ENCODE peak calls at places on chromosomes 2 and 18, in four cellular contexts. J is Caki2, B is left lobe of liver, Q is hippocampal formation. Z is an unnamed sample.
A peak's percentile ranks its signal among the peaks of the same experiment; 100 is the strongest.

GRCh38 chr2:230685165-230685560 is 27.5 kb upstream of the CAB39 start:
- DNase-seq in J (no peak), B (no peak), Q (no peak), Z (no peak)

GRCh38 chr2:203891474-203891873 is 23.9 kb downstream of the CTLA4 start:
- DNase-seq in J (no peak), B (no peak), Q (no peak), Z (no peak)

GRCh38 chr2:108145551-108145950 is 94.2 kb upstream of the SULT1C3 start:
- DNase-seq in J (no peak), B (no peak), Q (no peak), Z (no peak)

GRCh38 chr2:45820048-45820447 is 168.6 kb downstream of the PRKCE start:
- DNase-seq in J (no peak), B (no peak), Q (no peak), Z (no peak)

GRCh38 chr2:38907743-38908562 is 18.3 kb downstream of the ARHGEF33 start:
- DNase-seq in J (peak; percentile 7), B (no peak), Q (no peak), Z (no peak)

GRCh38 chr18:30177056-30177455 is 865.5 kb downstream of the DSC3 start:
- DNase-seq in J (no peak), B (no peak), Q (no peak), Z (peak; percentile 39)

GRCh38 chr2:10283106-10284062 is 19.3 kb upstream of the HPCAL1 start:
- DNase-seq in J (peak; percentile 97), B (no peak), Q (no peak), Z (peak; percentile 93)

GRCh38 chr2:181124499-181124898 is 144.1 kb downstream of the UBE2E3 start:
- DNase-seq in J (no peak), B (no peak), Q (no peak), Z (no peak)

GRCh38 chr2:26809876-26810577 is 24.2 kb downstream of the CENPA start:
- DNase-seq in J (no peak), B (no peak), Q (peak; percentile 6), Z (no peak)

GRCh38 chr2:100984892-100985307 is 17.2 kb upstream of the RPL31 start:
- DNase-seq in J (peak; percentile 64), B (peak; percentile 72), Q (peak; percentile 50), Z (peak; percentile 51)

GRCh38 chr2:240423788-240424191 is 11.7 kb upstream of the GPC1 start:
- DNase-seq in J (no peak), B (peak; percentile 38), Q (no peak), Z (no peak)

GRCh38 chr2:222753251-222753824 is 81.9 kb downstream of the MOGAT1 start:
- DNase-seq in J (no peak), B (peak; percentile 65), Q (no peak), Z (no peak)

GRCh38 chr18:80249217-80250093 is 2.1 kb upstream of the PARD6G start:
- DNase-seq in J (no peak), B (no peak), Q (no peak), Z (no peak)

GRCh38 chr2:234463626-234464290 is 33.1 kb downstream of the ARL4C start:
- DNase-seq in J (no peak), B (no peak), Q (no peak), Z (no peak)

GRCh38 chr2:201262718-201263117 is 2.4 kb downstream of the CASP8 start:
- DNase-seq in J (no peak), B (no peak), Q (no peak), Z (no peak)

GRCh38 chr2:109381327-109381820 is 232.4 kb downstream of the SEPTIN10 start:
- DNase-seq in J (no peak), B (peak; percentile 30), Q (no peak), Z (no peak)

GRCh38 chr2:175568109-175568730 is 386.7 kb upstream of the ATP5MC3 start:
- DNase-seq in J (no peak), B (no peak), Q (no peak), Z (no peak)

GRCh38 chr2:120445431-120446143 is 99.7 kb downstream of the INHBB start:
- DNase-seq in J (peak; percentile 82), B (no peak), Q (no peak), Z (peak; percentile 39)

GRCh38 chr2:79585701-79586428 is 73.0 kb downstream of the CTNNA2 start:
- DNase-seq in J (peak; percentile 26), B (no peak), Q (no peak), Z (peak; percentile 87)

GRCh38 chr2:109255594-109255993 is 126.6 kb downstream of the SH3RF3 start:
- DNase-seq in J (no peak), B (no peak), Q (peak; percentile 47), Z (no peak)

GRCh38 chr2:102289129-102289528 is 22.2 kb upstream of the IL1RL1 start:
- DNase-seq in J (no peak), B (no peak), Q (no peak), Z (no peak)

GRCh38 chr2:190482441-190482840 is 52.1 kb downstream of the NEMP2 start:
- DNase-seq in J (no peak), B (no peak), Q (no peak), Z (no peak)

GRCh38 chr18:48667276-48668254 is 128.7 kb downstream of the CTIF start:
- DNase-seq in J (peak; percentile 51), B (peak; percentile 30), Q (no peak), Z (peak; percentile 18)

GRCh38 chr2:11134349-11134748 is 20.9 kb upstream of the SLC66A3 start:
- DNase-seq in J (no peak), B (no peak), Q (no peak), Z (no peak)

GRCh38 chr2:3377279-3377611 is 373 bp downstream of the EIPR1 start:
- DNase-seq in J (no peak), B (no peak), Q (peak; percentile 47), Z (peak; percentile 42)

GRCh38 chr2:73982140-73982617 is 2.5 kb upstream of the TET3 start:
- DNase-seq in J (no peak), B (no peak), Q (no peak), Z (no peak)

GRCh38 chr2:205785507-205786222 is 103.4 kb downstream of the NRP2 start:
- DNase-seq in J (no peak), B (no peak), Q (no peak), Z (no peak)

GRCh38 chr2:238850096-238850495 is 2.2 kb downstream of the TWIST2 start:
- DNase-seq in J (no peak), B (no peak), Q (no peak), Z (no peak)

GRCh38 chr2:232538671-232539070 is 821 bp upstream of the CHRNG start:
- DNase-seq in J (no peak), B (no peak), Q (no peak), Z (no peak)

GRCh38 chr18:54023471-54023870 is 201.0 kb downstream of the MBD2 start:
- DNase-seq in J (no peak), B (no peak), Q (no peak), Z (no peak)

GRCh38 chr2:89763254-89763580 is 1071.7 kb downstream of the RPIA start:
- DNase-seq in J (no peak), B (no peak), Q (no peak), Z (no peak)

GRCh38 chr2:149033716-149034115 is 4.8 kb upstream of the LYPD6B start:
- DNase-seq in J (no peak), B (no peak), Q (no peak), Z (no peak)

GRCh38 chr18:48990497-48991298 is 39.9 kb upstream of the SMAD7 start:
- DNase-seq in J (peak; percentile 61), B (no peak), Q (no peak), Z (peak; percentile 66)

GRCh38 chr2:24307961-24308360 is 52.4 kb downstream of the ITSN2 start:
- DNase-seq in J (no peak), B (no peak), Q (no peak), Z (no peak)

GRCh38 chr2:19990416-19990728 is 467 bp upstream of the WDR35 start:
- DNase-seq in J (no peak), B (no peak), Q (peak; percentile 13), Z (no peak)

GRCh38 chr2:186554450-186554849 is 35.4 kb upstream of the ITGAV start:
- DNase-seq in J (no peak), B (no peak), Q (no peak), Z (no peak)

GRCh38 chr2:207419331-207419730 is 110.4 kb upstream of the CREB1 start:
- DNase-seq in J (no peak), B (no peak), Q (no peak), Z (no peak)

Z was measured in RCC 7860.